ENCODE peak calls at places on chromosomes 6 and 20, in ten cellular contexts. E is HEK293T, F is AG20443, W is MM.1S, U is NCI-H748 treated with DMSO at 0.1 percent for 48 hours, V is GM20000, A is AG09309, S is foreskin fibroblast, I is smooth muscle cell of the brain vasculature, C is GF-D8. X is an unnamed sample.

GRCh38 chr6:144928847-144929246 is 643.7 kb downstream of the UTRN start:
- DNase-seq in E (no peak), F (no peak), W (no peak), U (no peak), V (no peak), A (no peak), S (no peak), I (no peak), C (no peak), X (no peak)

GRCh38 chr6:148502083-148502772 is 159.6 kb downstream of the SASH1 start:
- DNase-seq in E (no peak), F (peak), W (no peak), U (no peak), V (no peak), A (no peak), S (peak), I (no peak), C (no peak), X (no peak)

GRCh38 chr6:18226451-18226850 is 37.9 kb downstream of the DEK start:
- DNase-seq in E (no peak), F (peak), W (no peak), U (no peak), V (no peak), A (peak), S (peak), I (no peak), C (no peak), X (no peak)

GRCh38 chr6:29734046-29735018 is 11.1 kb downstream of the HLA-F start:
- DNase-seq in E (no peak), F (no peak), W (no peak), U (no peak), V (no peak), A (no peak), S (no peak), I (no peak), C (peak), X (no peak)

GRCh38 chr20:63032861-63033634 is 26.3 kb upstream of the BHLHE23 start:
- DNase-seq in E (no peak), F (no peak), W (no peak), U (no peak), V (peak), A (no peak), S (peak), I (no peak), C (no peak), X (no peak)

GRCh38 chr6:97067045-97067444 is 142.5 kb downstream of the KLHL32 start:
- DNase-seq in E (no peak), F (no peak), W (peak), U (no peak), V (no peak), A (no peak), S (no peak), I (no peak), C (no peak), X (no peak)

GRCh38 chr20:41482647-41483552 is 116.3 kb upstream of the EMILIN3 start:
- DNase-seq in E (no peak), F (peak), W (no peak), U (no peak), V (no peak), A (peak), S (peak), I (no peak), C (no peak), X (no peak)

GRCh38 chr20:31573555-31574295 is 31.4 kb upstream of the ID1 start:
- DNase-seq in E (no peak), F (no peak), W (no peak), U (peak), V (no peak), A (no peak), S (no peak), I (no peak), C (no peak), X (no peak)

GRCh38 chr6:117681321-117681720 is 6.1 kb downstream of the NUS1 start:
- DNase-seq in E (no peak), F (no peak), W (no peak), U (no peak), V (no peak), A (no peak), S (no peak), I (no peak), C (no peak), X (no peak)

GRCh38 chr20:19661717-19662637 is 96.1 kb upstream of the RIN2 start:
- DNase-seq in E (peak), F (peak), W (peak), U (peak), V (peak), A (peak), S (peak), I (peak), C (peak), X (no peak)

GRCh38 chr20:53291548-53291947 is 302.1 kb downstream of the ZNF217 start:
- DNase-seq in E (peak), F (no peak), W (no peak), U (no peak), V (no peak), A (no peak), S (no peak), I (no peak), C (no peak), X (no peak)

GRCh38 chr6:140281236-140281635 is 906.8 kb upstream of the CITED2 start:
- DNase-seq in E (no peak), F (no peak), W (no peak), U (no peak), V (no peak), A (no peak), S (peak), I (no peak), C (no peak), X (no peak)

X was measured in CD4-positive, alpha-beta T cell.